ENCODE peak calls at places on chromosomes 1 and 21, in eight cellular contexts. K is right atrium auricular region, F is lower lobe of right lung, G is stomach, A is GM06990, N is astrocyte of the spinal cord, D is PC-3, U is colonic mucosa. Y is an unnamed sample.

GRCh38 chr1:93437976-93438605 is 9.8 kb upstream of the FNBP1L start:
- DNase-seq in U (no peak), A (peak; percentile 22), K (no peak), D (peak; percentile 84), G (no peak), N (peak; percentile 66), F (no peak), Y (no peak)

GRCh38 chr1:43531453-43531905 is 796 bp downstream of the PTPRF start:
- DNase-seq in K (no peak), D (peak; percentile 33), A (no peak), N (no peak), G (no peak), F (peak; percentile 69), U (peak; percentile 70), Y (peak; percentile 61)

GRCh38 chr1:196317535-196318522 is 290.4 kb downstream of the KCNT2 start:
- DNase-seq in G (no peak), N (peak; percentile 48), K (no peak), A (no peak), D (peak; percentile 49), U (no peak), F (no peak), Y (peak; percentile 15)

GRCh38 chr1:201877877-201878339 is 10.8 kb upstream of the SHISA4 start:
- DNase-seq in U (no peak), D (peak; percentile 65), N (peak; percentile 64), K (no peak), G (no peak), A (no peak), F (no peak), Y (no peak)

GRCh38 chr1:43143441-43143888 is 28.6 kb downstream of the EBNA1BP2 start:
- DNase-seq in A (no peak), D (peak; percentile 27), K (no peak), F (no peak), G (no peak), U (no peak), N (no peak), Y (peak; percentile 18)

GRCh38 chr1:15180189-15180588 is 26.6 kb downstream of the TMEM51 start:
- DNase-seq in A (no peak), D (no peak), K (no peak), U (no peak), F (no peak), N (no peak), G (no peak), Y (no peak)

GRCh38 chr1:9473032-9473792 is 66.1 kb upstream of the SLC25A33 start:
- DNase-seq in F (peak; percentile 55), D (peak; percentile 90), G (peak; percentile 46), A (no peak), K (peak; percentile 95), U (peak; percentile 76), N (peak; percentile 90), Y (peak; percentile 42)

GRCh38 chr1:154808261-154808908 is 61.7 kb downstream of the KCNN3 start:
- DNase-seq in G (no peak), U (no peak), D (no peak), N (no peak), A (no peak), F (no peak), K (no peak), Y (no peak)

GRCh38 chr21:38979271-38980196 is 173.8 kb downstream of the ETS2 start:
- DNase-seq in G (no peak), D (peak; percentile 35), N (no peak), F (no peak), U (no peak), K (no peak), A (no peak), Y (no peak)

GRCh38 chr1:147840909-147841308 is 61.7 kb upstream of the GJA8 start:
- DNase-seq in D (no peak), A (no peak), K (no peak), N (no peak), F (no peak), U (no peak), G (no peak), Y (no peak)

GRCh38 chr1:30523055-30524020 is 200.0 kb downstream of the MATN1 start:
- DNase-seq in D (peak; percentile 66), A (no peak), N (peak; percentile 49), K (peak; percentile 73), U (no peak), G (peak; percentile 5), F (no peak), Y (no peak)

GRCh38 chr1:12251442-12251841 is 21.6 kb downstream of the VPS13D start:
- DNase-seq in N (peak; percentile 52), D (no peak), F (no peak), U (no peak), G (no peak), K (no peak), A (no peak), Y (no peak)

GRCh38 chr1:198556969-198557368 is 16.5 kb upstream of the ATP6V1G3 start:
- DNase-seq in K (no peak), G (peak; percentile 26), D (no peak), U (peak; percentile 23), F (peak; percentile 51), A (peak; percentile 54), N (no peak), Y (no peak)

GRCh38 chr1:224689354-224689753 is 73.2 kb downstream of the CNIH3 start:
- DNase-seq in F (no peak), U (no peak), K (no peak), N (no peak), G (no peak), D (no peak), A (no peak), Y (no peak)

GRCh38 chr1:12174789-12175455 is 8.1 kb downstream of the TNFRSF1B start:
- DNase-seq in N (no peak), K (peak; percentile 70), A (no peak), U (no peak), D (no peak), G (no peak), F (peak; percentile 64), Y (peak; percentile 73)

GRCh38 chr1:93463960-93464359 is 16.0 kb downstream of the FNBP1L start:
- DNase-seq in D (no peak), F (no peak), A (no peak), N (peak; percentile 6), U (no peak), G (no peak), K (no peak), Y (no peak)

GRCh38 chr1:23194119-23194984 is 22.9 kb downstream of the HTR1D start:
- DNase-seq in U (no peak), D (peak; percentile 77), N (peak; percentile 97), A (no peak), K (no peak), G (no peak), F (no peak), Y (no peak)

GRCh38 chr21:26798856-26799751 is 46.1 kb downstream of the ADAMTS1 start:
- DNase-seq in K (no peak), N (peak; percentile 42), U (no peak), G (no peak), D (peak; percentile 94), A (no peak), F (no peak), Y (no peak)

GRCh38 chr1:114289321-114289720 is 135.7 kb upstream of the SYT6 start:
- DNase-seq in K (no peak), N (no peak), D (no peak), A (no peak), F (no peak), G (no peak), U (no peak), Y (no peak)

GRCh38 chr1:114286960-114287359 is 133.3 kb upstream of the SYT6 start:
- DNase-seq in U (no peak), A (no peak), G (no peak), F (no peak), D (no peak), K (no peak), N (no peak), Y (no peak)

GRCh38 chr1:114282751-114283403 is 129.2 kb upstream of the SYT6 start:
- DNase-seq in K (peak; percentile 90), F (peak; percentile 91), U (peak; percentile 89), N (peak; percentile 85), D (peak; percentile 88), G (peak; percentile 88), A (no peak), Y (peak; percentile 90)

GRCh38 chr1:114286179-114286578 is 132.5 kb upstream of the SYT6 start:
- DNase-seq in U (no peak), K (no peak), D (no peak), A (no peak), F (no peak), N (peak; percentile 30), G (no peak), Y (no peak)
- TF ChIP-seq CTCF in U (no peak), K (no peak), D (no peak), A (no peak), F (no peak), N (no peak), G (no peak), Y (no peak)

GRCh38 chr1:95309031-95309459 is 75.0 kb downstream of the RWDD3 start:
- DNase-seq in N (peak; percentile 38), G (no peak), U (no peak), K (no peak), A (no peak), F (no peak), D (peak; percentile 66), Y (peak; percentile 41)
- TF ChIP-seq CTCF in N (peak; percentile 62), G (peak; percentile 39), U (peak; percentile 30), K (peak; percentile 56), A (peak; percentile 51), F (peak; percentile 27), D (peak; percentile 80), Y (peak; percentile 67)

DNA sequence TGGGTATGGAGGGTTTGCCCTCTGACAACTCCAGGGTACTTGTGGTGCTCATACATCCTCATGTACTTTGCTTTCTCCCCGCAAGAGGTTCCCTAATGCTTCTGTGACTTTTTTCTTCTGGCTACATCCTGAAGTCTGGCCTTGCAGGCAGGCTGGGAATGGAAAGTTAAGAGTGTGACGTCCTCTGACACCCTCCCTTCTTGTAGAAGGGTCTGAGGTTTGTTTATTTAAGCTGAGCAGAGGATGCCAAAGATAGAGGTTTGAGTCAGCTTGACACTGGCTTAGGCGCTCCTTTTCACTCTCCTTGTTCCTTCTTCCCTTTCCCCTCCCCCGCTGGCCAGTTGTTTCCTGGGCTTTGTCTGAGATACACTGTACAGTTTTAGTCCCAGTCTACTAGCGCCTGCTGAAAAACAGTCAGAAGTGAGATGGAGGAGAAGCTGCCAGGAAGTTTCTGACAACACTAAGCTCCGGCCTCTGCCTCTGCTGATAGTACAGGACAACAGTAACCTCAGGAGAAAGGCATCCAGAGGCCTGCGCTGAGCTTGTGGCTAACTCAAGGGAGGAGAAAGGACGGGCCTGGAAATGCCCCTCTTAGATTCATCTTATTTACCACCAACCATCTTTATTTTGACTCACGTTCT is at the start of gene MACF1:
- DNase-seq in K (peak; percentile 86), U (peak; percentile 60), F (no peak), N (peak; percentile 98), D (peak; percentile 42), G (peak; percentile 26), A (no peak), Y (peak; percentile 29)
- TF ChIP-seq CTCF in K (peak; percentile 26), U (peak; percentile 11), F (peak; percentile 32), N (peak; percentile 63), D (no peak), G (peak; percentile 16), A (no peak), Y (peak; percentile 16)

DNA sequence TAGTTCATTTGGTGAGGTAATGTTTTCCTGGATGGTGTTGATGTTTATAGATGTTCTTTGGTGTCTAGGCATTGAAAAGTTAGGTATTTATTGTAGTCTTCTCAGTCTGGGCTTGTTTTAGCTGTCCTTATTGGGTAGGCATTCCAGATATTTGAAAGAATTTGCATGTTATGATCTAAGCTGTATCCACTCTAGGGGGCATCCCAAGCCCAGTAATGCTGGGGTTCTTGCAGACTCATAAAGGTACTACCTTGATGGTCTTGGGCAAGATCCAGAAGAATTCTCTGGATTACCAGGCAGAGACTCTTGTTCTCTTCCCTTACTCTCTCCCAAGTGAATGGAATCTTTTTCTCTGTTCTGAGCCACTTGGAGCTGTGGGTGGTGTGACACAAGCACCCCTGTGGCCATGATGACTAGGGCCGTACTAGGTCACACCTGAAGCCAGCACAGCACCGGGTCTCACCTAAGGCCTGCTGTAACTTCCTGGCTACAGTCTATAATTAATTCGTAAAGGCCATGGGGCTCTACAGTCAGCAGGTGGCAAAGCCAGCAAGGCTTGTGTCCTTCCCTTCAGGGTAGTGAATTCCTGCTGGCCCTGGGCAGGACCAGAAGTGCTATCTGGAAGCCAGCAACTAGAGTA is 74.8 kb upstream of the PDE4B start:
- DNase-seq in F (no peak), D (peak; percentile 60), K (no peak), G (no peak), N (peak; percentile 45), A (no peak), U (peak; percentile 23), Y (no peak)
- TF ChIP-seq CTCF in F (no peak), D (peak; percentile 50), K (no peak), G (no peak), N (peak; percentile 31), A (peak; percentile 8), U (no peak), Y (no peak)

Y was measured in nephron progenitor cell.